ENCODE peak calls at places on chromosomes 13 and 19, in ten cellular contexts. S is T-helper 17 cell, D is NCI-H524, B is mucosa of gallbladder, P is cardiac muscle cell, G is ecto neural progenitor cell, R is HFF-Myc, C is GM13977, Y is NCI-H2107, O is osteocyte. Q is an unnamed sample.

GRCh38 chr13:30340367-30341184 is 33.2 kb upstream of the KATNAL1 start:
- DNase-seq in S (no peak), D (peak), B (peak), P (peak), G (no peak), R (peak), C (no peak), Y (no peak), O (peak), Q (no peak)

GRCh38 chr13:24671367-24672117 is 8.7 kb upstream of the ATP12A start:
- DNase-seq in S (no peak), D (peak), B (peak), P (peak), G (no peak), R (peak), C (peak), Y (no peak), O (no peak), Q (no peak)

GRCh38 chr19:7676376-7676775 is 514 bp upstream of the MCEMP1 start:
- DNase-seq in S (no peak), D (no peak), B (no peak), P (no peak), G (no peak), R (no peak), C (no peak), Y (no peak), O (no peak), Q (no peak)

GRCh38 chr19:5440299-5440698 is 14.9 kb upstream of the ZNRF4 start:
- DNase-seq in S (no peak), D (no peak), B (no peak), P (no peak), G (no peak), R (no peak), C (no peak), Y (no peak), O (no peak), Q (no peak)

GRCh38 chr19:33221641-33222040 is 4.0 kb downstream of the SLC7A10 start:
- DNase-seq in S (no peak), D (no peak), B (no peak), P (peak), G (no peak), R (no peak), C (no peak), Y (no peak), O (no peak), Q (no peak)

GRCh38 chr19:3586707-3587346 is 1.5 kb downstream of the GIPC3 start:
- DNase-seq in S (no peak), D (no peak), B (no peak), P (no peak), G (no peak), R (no peak), C (no peak), Y (no peak), O (no peak), Q (no peak)

GRCh38 chr19:14198384-14199376 is 7.3 kb downstream of the ADGRL1 start:
- DNase-seq in S (no peak), D (peak), B (no peak), P (peak), G (no peak), R (no peak), C (no peak), Y (no peak), O (no peak), Q (no peak)

GRCh38 chr13:107301724-107302374 is 733.9 kb upstream of the ARGLU1 start:
- DNase-seq in S (no peak), D (peak), B (no peak), P (peak), G (no peak), R (no peak), C (no peak), Y (no peak), O (no peak), Q (no peak)

GRCh38 chr19:58009666-58010301 is 7.2 kb upstream of the ZNF606 start:
- DNase-seq in S (peak), D (peak), B (peak), P (peak), G (peak), R (peak), C (peak), Y (peak), O (no peak), Q (peak)

GRCh38 chr19:41999071-41999877 is 5.2 kb upstream of the ATP1A3 start:
- DNase-seq in S (no peak), D (peak), B (no peak), P (no peak), G (peak), R (no peak), C (no peak), Y (no peak), O (no peak), Q (no peak)

GRCh38 chr19:53908933-53909415 is at the start of gene CACNG7:
- DNase-seq in S (no peak), D (no peak), B (no peak), P (peak), G (peak), R (no peak), C (peak), Y (no peak), O (no peak), Q (no peak)

GRCh38 chr13:69291292-69291906 is 816.2 kb upstream of the ATXN8OS start:
- DNase-seq in S (no peak), D (no peak), B (no peak), P (no peak), G (no peak), R (no peak), C (no peak), Y (no peak), O (no peak), Q (no peak)

GRCh38 chr19:3099347-3100145 is 5.4 kb downstream of the GNA11 start:
- DNase-seq in S (no peak), D (no peak), B (no peak), P (no peak), G (no peak), R (no peak), C (no peak), Y (no peak), O (no peak), Q (no peak)

GRCh38 chr19:40119380-40119779 is 28.6 kb upstream of the ZNF780A start:
- DNase-seq in S (no peak), D (no peak), B (no peak), P (no peak), G (no peak), R (no peak), C (no peak), Y (no peak), O (no peak), Q (no peak)

GRCh38 chr13:86870388-86870966 is 800.7 kb upstream of the SLITRK5 start:
- DNase-seq in S (no peak), D (peak), B (no peak), P (peak), G (no peak), R (no peak), C (peak), Y (no peak), O (no peak), Q (no peak)

GRCh38 chr19:35656700-35657099 is 8.6 kb downstream of the COX6B1 start:
- DNase-seq in S (no peak), D (no peak), B (no peak), P (no peak), G (no peak), R (no peak), C (no peak), Y (no peak), O (no peak), Q (no peak)

GRCh38 chr13:46552302-46552680 is 679 bp upstream of the LRCH1 start:
- DNase-seq in S (no peak), D (no peak), B (no peak), P (no peak), G (no peak), R (no peak), C (no peak), Y (no peak), O (no peak), Q (no peak)

GRCh38 chr19:51259348-51260245 is 8.7 kb downstream of the SIGLECL1 start:
- DNase-seq in S (no peak), D (peak), B (peak), P (peak), G (no peak), R (no peak), C (peak), Y (peak), O (no peak), Q (no peak)

GRCh38 chr19:18254546-18255500 is 19.4 kb downstream of the IQCN start:
- DNase-seq in S (no peak), D (peak), B (no peak), P (no peak), G (no peak), R (no peak), C (no peak), Y (peak), O (no peak), Q (no peak)

Q was measured in brain pericyte.